ENCODE peak calls at places on chromosomes 2 and 18, in four cellular contexts. F, O, X and C are unnamed samples.

GRCh38 chr2:228675715-228676114 is 494.2 kb upstream of the SPHKAP start:
- DNase-seq in F (no peak), O (no peak), X (no peak), C (no peak)

GRCh38 chr2:209094221-209094620 is 329.6 kb upstream of the MAP2 start:
- DNase-seq in O (no peak), F (no peak), X (no peak), C (no peak)

GRCh38 chr2:85780316-85781092 is 26.7 kb downstream of the ATOH8 start:
- DNase-seq in F (no peak), X (no peak), O (no peak), C (no peak)

GRCh38 chr2:134465706-134466105 is 211.8 kb downstream of the MGAT5 start:
- DNase-seq in F (no peak), O (no peak), X (no peak), C (no peak)

GRCh38 chr2:101763496-101764333 is 66.2 kb downstream of the MAP4K4 start:
- DNase-seq in F (no peak), X (no peak), O (no peak), C (no peak)

GRCh38 chr18:7273301-7273911 is 42.5 kb downstream of the LRRC30 start:
- DNase-seq in O (no peak), F (no peak), X (peak), C (no peak)

GRCh38 chr18:13543811-13544732 is 182.3 kb downstream of the FAM210A start:
- DNase-seq in F (no peak), X (no peak), O (no peak), C (no peak)

GRCh38 chr2:196925768-196926561 is 542 bp downstream of the PGAP1 start:
- DNase-seq in O (peak), X (peak), F (no peak), C (peak)

GRCh38 chr2:209960676-209961630 is 41.5 kb upstream of the RPE start:
- DNase-seq in F (no peak), O (peak), X (peak), C (no peak)

GRCh38 chr18:457533-457932 is 43.0 kb downstream of the COLEC12 start:
- DNase-seq in F (no peak), X (no peak), O (no peak), C (no peak)

GRCh38 chr18:44536041-44536440 is 144.6 kb upstream of the SETBP1 start:
- DNase-seq in F (no peak), X (peak), O (no peak), C (no peak)

GRCh38 chr2:133266075-133266925 is 302.0 kb downstream of the NCKAP5 start:
- DNase-seq in F (no peak), X (peak), O (peak), C (no peak)

GRCh38 chr2:195683174-195683573 is 26.1 kb downstream of the SLC39A10 start:
- DNase-seq in F (no peak), X (peak), O (no peak), C (no peak)

GRCh38 chr2:56770490-56770889 is 586.7 kb downstream of the CCDC85A start:
- DNase-seq in X (peak), O (no peak), F (no peak), C (no peak)

DNA sequence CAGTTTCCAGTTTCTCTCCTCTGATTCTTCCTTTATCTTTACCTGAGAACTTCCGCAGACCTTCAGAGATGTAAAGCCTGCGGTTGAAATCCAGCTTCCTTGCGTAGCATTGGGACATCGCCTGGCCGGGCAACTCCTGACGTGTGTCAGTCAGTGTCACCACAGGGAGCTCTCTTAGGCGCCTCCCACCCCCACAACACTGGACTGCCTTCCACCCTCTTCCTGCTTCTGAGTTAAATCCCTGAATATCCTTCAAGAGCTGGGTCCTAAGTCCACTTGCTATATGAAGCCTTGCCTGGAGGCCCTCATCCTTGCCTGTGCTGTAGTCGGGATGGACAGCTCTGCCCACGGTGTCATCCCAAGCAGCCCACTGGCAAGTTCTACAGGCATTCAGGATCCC is 179.4 kb downstream of the SEPTIN10 start:
- DNase-seq in X (no peak), F (no peak), O (no peak), C (no peak)
- H3K27ac ChIP-seq in X (no peak), F (no peak), O (no peak), C (no peak)

DNA sequence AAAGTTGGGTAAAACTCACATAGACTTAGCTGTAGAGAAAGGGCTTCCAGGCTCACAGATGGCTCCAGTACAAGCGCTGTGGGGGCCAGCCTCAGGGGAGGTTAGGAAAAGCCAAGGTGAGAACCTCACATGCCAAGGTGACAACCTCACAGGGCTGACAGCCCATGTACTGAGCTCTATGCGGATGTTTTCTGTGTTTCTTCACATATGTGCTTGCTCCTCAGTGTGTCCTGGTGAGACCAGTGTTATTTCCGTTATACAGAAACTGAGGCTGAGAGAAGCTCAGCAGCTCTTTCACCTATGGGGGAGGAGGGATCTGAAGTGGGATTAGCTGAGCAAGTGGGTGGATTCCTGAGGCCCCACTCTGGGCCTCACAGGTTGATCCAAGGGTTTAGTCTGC is 67.3 kb downstream of the INPP4A start:
- DNase-seq in O (no peak), F (no peak), X (no peak), C (no peak)
- H3K27ac ChIP-seq in O (no peak), F (no peak), X (no peak), C (no peak)

GRCh38 chr2:170929686-170930050 is 615 bp downstream of the GORASP2 start:
- DNase-seq in F (peak), X (peak), O (peak), C (no peak)
- H3K27ac ChIP-seq in F (peak), X (peak), O (peak), C (peak)

DNA sequence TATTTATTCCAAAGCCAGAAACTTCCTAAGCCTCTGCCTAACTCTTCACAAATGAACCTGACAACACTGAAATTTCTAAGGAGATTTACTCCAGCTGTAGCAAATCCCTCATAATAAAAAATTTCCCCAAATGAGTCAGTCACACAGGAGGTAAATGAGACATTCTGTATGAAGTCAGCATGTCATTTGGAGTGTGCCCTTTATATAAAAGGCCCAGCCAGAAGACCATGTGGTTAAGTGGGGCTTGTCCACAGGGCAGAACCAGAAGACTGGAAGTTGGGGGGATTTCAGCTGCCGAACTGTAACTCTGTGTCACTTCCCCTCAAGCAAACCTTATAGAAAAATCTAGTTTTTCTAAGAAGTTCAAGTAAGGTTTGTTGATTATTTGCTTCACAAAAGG is 30.2 kb downstream of the NRP2 start:
- DNase-seq in X (peak), O (no peak), F (no peak), C (no peak)
- H3K27ac ChIP-seq in X (peak), O (no peak), F (no peak), C (no peak)